ENCODE peak calls at places on chromosomes 2 and 18, in eight cellular contexts. S, P, K, U, C, Z, W and M are unnamed samples.

GRCh38 chr2:238738917-238739316 is 109.0 kb upstream of the TWIST2 start:
- DNase-seq in S (no peak), P (no peak), K (no peak), U (no peak), C (no peak), Z (no peak), W (no peak), M (no peak)

GRCh38 chr18:21901423-21901822 is 160.8 kb downstream of the MIB1 start:
- DNase-seq in S (no peak), P (no peak), K (no peak), U (no peak), C (no peak), Z (no peak), W (no peak), M (no peak)

GRCh38 chr2:41647468-41648042 is 400.3 kb upstream of the PKDCC start:
- DNase-seq in S (no peak), P (no peak), K (peak; percentile 2), U (no peak), C (no peak), Z (peak; percentile 49), W (no peak), M (no peak)

GRCh38 chr18:74921057-74921820 is 287.7 kb downstream of the PTGR3 start:
- DNase-seq in S (no peak), P (no peak), K (no peak), U (no peak), C (no peak), Z (no peak), W (no peak), M (no peak)

GRCh38 chr2:101704816-101705565 is 7.5 kb downstream of the MAP4K4 start:
- DNase-seq in S (no peak), P (no peak), K (peak; percentile 35), U (no peak), C (no peak), Z (peak; percentile 54), W (no peak), M (peak; percentile 30)

GRCh38 chr2:86039963-86040655 is 65.6 kb downstream of the POLR1A start:
- DNase-seq in S (no peak), P (no peak), K (no peak), U (no peak), C (no peak), Z (no peak), W (peak; percentile 45), M (no peak)

GRCh38 chr2:10778724-10779115 is 33.9 kb downstream of the PDIA6 start:
- DNase-seq in S (no peak), P (no peak), K (no peak), U (no peak), C (no peak), Z (no peak), W (no peak), M (no peak)

GRCh38 chr2:96158554-96158940 is 13.3 kb upstream of the DUSP2 start:
- DNase-seq in S (no peak), P (no peak), K (no peak), U (no peak), C (no peak), Z (no peak), W (peak; percentile 40), M (no peak)

GRCh38 chr2:168212167-168212566 is 35.2 kb downstream of the STK39 start:
- DNase-seq in S (no peak), P (no peak), K (no peak), U (no peak), C (no peak), Z (no peak), W (no peak), M (no peak)

GRCh38 chr2:18544171-18544570 is 16.3 kb downstream of the RDH14 start:
- DNase-seq in S (no peak), P (no peak), K (no peak), U (no peak), C (no peak), Z (no peak), W (no peak), M (no peak)

GRCh38 chr2:96408631-96409542 is 73.3 kb downstream of the NCAPH start:
- DNase-seq in S (no peak), P (no peak), K (peak; percentile 79), U (no peak), C (no peak), Z (peak; percentile 39), W (peak; percentile 30), M (no peak)

GRCh38 chr2:121074322-121074932 is 210.6 kb downstream of the TFCP2L1 start:
- DNase-seq in S (peak; percentile 27), P (no peak), K (no peak), U (no peak), C (no peak), Z (no peak), W (no peak), M (no peak)

GRCh38 chr2:121075006-121075545 is 209.9 kb downstream of the TFCP2L1 start:
- DNase-seq in S (peak; percentile 88), P (no peak), K (peak; percentile 82), U (peak; percentile 64), C (no peak), Z (peak; percentile 92), W (no peak), M (peak; percentile 92)

GRCh38 chr2:121072784-121073183 is 212.2 kb downstream of the TFCP2L1 start:
- DNase-seq in S (no peak), P (no peak), K (no peak), U (no peak), C (no peak), Z (no peak), W (no peak), M (no peak)

GRCh38 chr2:121075641-121076500 is 209.1 kb downstream of the TFCP2L1 start:
- DNase-seq in S (no peak), P (no peak), K (no peak), U (no peak), C (no peak), Z (no peak), W (no peak), M (no peak)

GRCh38 chr2:121073320-121074210 is 211.4 kb downstream of the TFCP2L1 start:
- DNase-seq in S (no peak), P (no peak), K (no peak), U (no peak), C (no peak), Z (no peak), W (no peak), M (no peak)
- H3K4me3 ChIP-seq in S (no peak overlapping the region), P (no peak overlapping the region), K (no peak overlapping the region), U (no peak overlapping the region), C (no peak overlapping the region), Z (no peak overlapping the region), W (no peak overlapping the region), M (no peak overlapping the region)

GRCh38 chr2:710867-711266 is 33.7 kb upstream of the TMEM18 start:
- DNase-seq in S (no peak), P (no peak), K (no peak), U (no peak), C (no peak), Z (no peak), W (no peak), M (no peak)

GRCh38 chr2:709138-709779 is 32.1 kb upstream of the TMEM18 start:
- DNase-seq in S (no peak), P (no peak), K (no peak), U (no peak), C (no peak), Z (no peak), W (no peak), M (no peak)

GRCh38 chr2:708667-709066 is 31.5 kb upstream of the TMEM18 start:
- DNase-seq in S (no peak), P (no peak), K (no peak), U (no peak), C (no peak), Z (no peak), W (no peak), M (no peak)

DNA sequence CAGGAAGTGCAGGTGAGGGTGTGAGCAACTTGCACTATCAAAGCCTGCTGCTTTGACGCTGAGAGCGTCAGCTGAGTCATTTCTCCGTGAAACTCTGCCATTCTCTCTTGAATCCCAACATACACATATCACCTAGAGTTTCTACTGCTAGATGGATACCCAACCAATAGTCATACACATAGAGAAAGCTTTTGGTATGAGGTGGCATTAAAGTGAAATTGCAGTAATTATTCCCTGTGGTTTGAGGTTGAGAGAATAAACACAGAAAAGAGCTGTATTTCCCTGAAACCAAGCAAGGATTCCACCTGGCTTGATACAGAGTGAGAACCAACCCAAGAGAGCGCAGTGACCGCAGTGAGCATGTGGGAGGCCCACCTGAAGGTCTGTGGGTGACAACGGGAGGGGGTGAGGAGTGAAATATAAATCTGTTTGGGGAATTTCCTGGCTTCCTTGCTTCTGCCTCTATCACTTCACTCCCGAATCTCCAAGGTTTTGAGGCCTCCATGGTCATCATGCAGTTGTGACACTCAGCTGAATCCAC is 28.8 kb upstream of the TMEM18 start:
- DNase-seq in S (no peak), P (no peak), K (no peak), U (no peak), C (no peak), Z (no peak), W (no peak), M (no peak)
- TF ChIP-seq CTCF in S (no peak), P (no peak), K (no peak), U (no peak), C (no peak), Z (no peak), W (no peak), M (no peak)

GRCh38 chr2:232876978-232877441 is 6.9 kb downstream of the SNORC start:
- DNase-seq in S (no peak), P (no peak), K (no peak), U (no peak), C (no peak), Z (no peak), W (peak; percentile 60), M (no peak)
- H3K4me3 ChIP-seq in S (no peak overlapping the region), P (peak overlapping the region; percentile 35), K (no peak overlapping the region), U (peak overlapping the region; percentile 45), C (no peak overlapping the region), Z (no peak overlapping the region), W (no peak overlapping the region), M (no peak overlapping the region)

DNA sequence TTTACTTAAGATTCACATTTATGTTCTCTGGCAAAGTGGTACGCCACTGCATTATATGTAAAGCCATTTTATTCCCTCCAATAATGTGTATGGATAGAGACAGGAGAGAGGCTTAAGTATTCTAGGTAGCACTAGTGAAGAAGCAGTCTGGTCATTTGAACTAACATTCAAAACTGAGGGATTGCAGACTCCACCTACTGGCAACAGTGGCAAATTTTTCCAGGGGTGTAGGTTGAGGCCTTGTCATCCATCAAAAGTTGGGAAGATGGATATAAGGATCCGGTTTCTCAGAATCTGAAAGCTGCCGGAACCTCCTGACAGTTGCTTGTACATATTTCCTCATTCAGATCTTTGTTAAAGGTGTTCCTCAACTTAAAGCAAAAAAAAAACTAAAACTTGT is 465.5 kb upstream of the FSHR start:
- DNase-seq in S (peak; percentile 5), P (no peak), K (peak; percentile 4), U (peak; percentile 8), C (no peak), Z (no peak), W (no peak), M (no peak)
- TF ChIP-seq CTCF in S (peak; percentile 22), P (no peak), K (peak; percentile 30), U (peak; percentile 10), C (no peak), Z (no peak), W (no peak), M (no peak)

DNA sequence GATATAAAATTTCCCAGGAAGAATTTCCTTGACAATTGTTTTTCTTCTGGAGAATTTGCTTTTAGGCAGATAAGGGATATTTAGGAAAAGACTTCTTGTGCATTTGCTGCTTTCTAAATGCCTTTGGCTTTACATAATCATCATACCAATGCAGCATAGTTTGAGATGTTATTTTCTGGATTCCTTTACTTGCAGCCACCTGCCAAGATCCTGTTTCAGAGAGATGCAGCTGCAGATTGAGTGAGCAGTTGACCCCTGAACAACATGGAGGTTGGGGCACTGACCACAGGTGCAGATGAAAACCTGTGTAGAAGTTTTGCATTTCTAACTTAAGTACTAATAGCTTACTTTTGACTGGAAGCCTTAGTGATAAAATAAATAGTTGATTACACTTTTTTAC is 257.9 kb downstream of the RPIA start:
- DNase-seq in S (no peak), P (no peak), K (no peak), U (no peak), C (no peak), Z (no peak), W (no peak), M (no peak)
- H3K4me3 ChIP-seq in S (no peak overlapping the region), P (no peak overlapping the region), K (no peak overlapping the region), U (no peak overlapping the region), C (no peak overlapping the region), Z (no peak overlapping the region), W (no peak overlapping the region), M (no peak overlapping the region)